ENCODE peak calls at places on chromosomes 3 and 15, in nine cellular contexts. One of them, this sample, is unnamed.

GRCh38 chr15:65249641-65250040 is 37.0 kb downstream of the PARP16 start:
- DNase-seq in skeletal muscle cell: no peak
- DNase-seq in fibroblast of lung: no peak
- DNase-seq in spleen: no peak
- DNase-seq in Panc1: no peak
- DNase-seq in colonic mucosa: no peak
- DNase-seq in BJ: no peak
- DNase-seq in pancreas: no peak
- DNase-seq in GM23338: no peak
- DNase-seq in this sample: no peak

GRCh38 chr3:23809294-23809693 is 3.5 kb downstream of the UBE2E1 start:
- DNase-seq in skeletal muscle cell: no peak
- DNase-seq in Panc1: no peak
- DNase-seq in colonic mucosa: no peak
- DNase-seq in pancreas: no peak
- DNase-seq in BJ: no peak
- DNase-seq in fibroblast of lung: no peak
- DNase-seq in GM23338: no peak
- DNase-seq in spleen: no peak
- DNase-seq in this sample: no peak

GRCh38 chr15:68817304-68818087 is 3.2 kb downstream of the ANP32A start:
- DNase-seq in colonic mucosa: peak; percentile 78
- DNase-seq in skeletal muscle cell: no peak
- DNase-seq in Panc1: no peak
- DNase-seq in GM23338: peak; percentile 66
- DNase-seq in pancreas: peak; percentile 70
- DNase-seq in spleen: peak; percentile 93
- DNase-seq in BJ: no peak
- DNase-seq in fibroblast of lung: peak; percentile 67
- DNase-seq in this sample: peak; percentile 88

GRCh38 chr15:51647128-51647562 is 24.6 kb upstream of the DMXL2 start:
- DNase-seq in skeletal muscle cell: peak; percentile 13
- DNase-seq in pancreas: peak; percentile 43
- DNase-seq in BJ: no peak
- DNase-seq in fibroblast of lung: peak; percentile 59
- DNase-seq in GM23338: no peak
- DNase-seq in colonic mucosa: peak; percentile 75
- DNase-seq in spleen: no peak
- DNase-seq in Panc1: no peak
- DNase-seq in this sample: no peak

GRCh38 chr3:58260261-58260731 is 22.7 kb downstream of the ABHD6 start:
- DNase-seq in BJ: peak; percentile 35
- DNase-seq in spleen: no peak
- DNase-seq in fibroblast of lung: peak; percentile 94
- DNase-seq in Panc1: peak; percentile 51
- DNase-seq in GM23338: no peak
- DNase-seq in skeletal muscle cell: no peak
- DNase-seq in pancreas: no peak
- DNase-seq in colonic mucosa: no peak
- DNase-seq in this sample: no peak

GRCh38 chr15:85580914-85581313 is 200.5 kb downstream of the AKAP13 start:
- DNase-seq in BJ: no peak
- DNase-seq in spleen: peak; percentile 88
- DNase-seq in colonic mucosa: peak; percentile 69
- DNase-seq in pancreas: peak; percentile 52
- DNase-seq in fibroblast of lung: no peak
- DNase-seq in Panc1: no peak
- DNase-seq in GM23338: no peak
- DNase-seq in skeletal muscle cell: no peak
- DNase-seq in this sample: no peak

GRCh38 chr3:49476563-49476962 is 6.5 kb downstream of the DAG1 start:
- DNase-seq in BJ: no peak
- DNase-seq in GM23338: no peak
- DNase-seq in fibroblast of lung: peak; percentile 28
- DNase-seq in colonic mucosa: no peak
- DNase-seq in spleen: no peak
- DNase-seq in Panc1: no peak
- DNase-seq in skeletal muscle cell: no peak
- DNase-seq in pancreas: no peak
- DNase-seq in this sample: no peak

GRCh38 chr3:144031938-144032337 is 60.3 kb downstream of the DIPK2A start:
- DNase-seq in pancreas: peak; percentile 44
- DNase-seq in colonic mucosa: no peak
- DNase-seq in skeletal muscle cell: no peak
- DNase-seq in fibroblast of lung: peak; percentile 28
- DNase-seq in GM23338: no peak
- DNase-seq in spleen: no peak
- DNase-seq in BJ: no peak
- DNase-seq in Panc1: no peak
- DNase-seq in this sample: peak; percentile 86

GRCh38 chr15:80861776-80862175 is 82.6 kb downstream of the CEMIP start:
- DNase-seq in skeletal muscle cell: no peak
- DNase-seq in Panc1: no peak
- DNase-seq in pancreas: no peak
- DNase-seq in fibroblast of lung: peak; percentile 34
- DNase-seq in colonic mucosa: no peak
- DNase-seq in GM23338: no peak
- DNase-seq in spleen: no peak
- DNase-seq in BJ: no peak
- DNase-seq in this sample: no peak

GRCh38 chr3:157201648-157202278 is 41.8 kb upstream of the CCNL1 start:
- DNase-seq in GM23338: peak; percentile 81
- DNase-seq in BJ: no peak
- DNase-seq in fibroblast of lung: peak; percentile 58
- DNase-seq in spleen: no peak
- DNase-seq in Panc1: peak; percentile 33
- DNase-seq in pancreas: no peak
- DNase-seq in colonic mucosa: no peak
- DNase-seq in skeletal muscle cell: no peak
- DNase-seq in this sample: no peak

GRCh38 chr3:23490459-23490858 is 287.3 kb downstream of the UBE2E2 start:
- DNase-seq in BJ: no peak
- DNase-seq in Panc1: no peak
- DNase-seq in GM23338: no peak
- DNase-seq in skeletal muscle cell: peak; percentile 38
- DNase-seq in pancreas: no peak
- DNase-seq in colonic mucosa: no peak
- DNase-seq in fibroblast of lung: peak; percentile 74
- DNase-seq in spleen: no peak
- DNase-seq in this sample: no peak

GRCh38 chr15:26838742-26839460 is 28.0 kb upstream of the GABRA5 start:
- DNase-seq in BJ: no peak
- DNase-seq in colonic mucosa: no peak
- DNase-seq in GM23338: peak; percentile 85
- DNase-seq in skeletal muscle cell: no peak
- DNase-seq in spleen: no peak
- DNase-seq in Panc1: no peak
- DNase-seq in pancreas: no peak
- DNase-seq in fibroblast of lung: no peak
- DNase-seq in this sample: no peak

GRCh38 chr3:39150803-39151631 is 2.4 kb downstream of the CSRNP1 start:
- DNase-seq in pancreas: peak; percentile 87
- DNase-seq in BJ: peak; percentile 82
- DNase-seq in spleen: no peak
- DNase-seq in skeletal muscle cell: peak; percentile 96
- DNase-seq in GM23338: peak; percentile 95
- DNase-seq in Panc1: no peak
- DNase-seq in fibroblast of lung: peak; percentile 98
- DNase-seq in colonic mucosa: peak; percentile 80
- DNase-seq in this sample: peak; percentile 98

DNA sequence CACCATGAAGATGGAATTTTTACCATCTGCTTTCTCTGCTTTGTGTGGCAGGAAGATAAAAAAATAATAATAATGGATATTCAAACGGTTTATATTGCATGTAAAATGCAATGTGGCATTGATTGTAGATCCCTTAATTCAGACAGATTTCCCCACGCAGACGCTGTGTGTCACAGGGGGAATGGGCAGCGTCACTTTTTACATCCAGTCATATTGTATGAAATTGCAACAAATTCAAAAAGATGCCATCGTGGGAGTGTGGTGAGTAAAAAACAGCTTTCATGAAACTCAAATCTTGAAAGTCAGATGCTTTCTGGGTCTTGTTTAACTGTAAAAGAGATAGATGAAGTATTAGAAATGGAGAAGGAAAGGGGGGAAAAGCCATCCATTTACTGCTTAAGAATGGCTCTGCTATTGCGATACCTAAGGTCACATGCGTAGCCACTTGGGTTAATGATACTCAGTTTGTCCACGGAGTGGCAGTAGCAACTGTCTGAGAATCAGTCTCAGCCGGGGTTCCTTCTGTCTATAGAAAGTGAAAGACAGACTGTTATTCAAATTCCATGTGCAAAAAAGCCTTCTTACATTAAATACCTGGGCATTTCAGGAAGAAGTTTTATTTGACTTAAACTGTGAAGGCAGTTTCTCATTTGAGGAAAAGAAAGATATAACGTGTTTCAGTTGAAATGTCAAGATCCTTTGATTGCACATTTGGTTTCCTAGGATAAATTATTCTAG is 28.5 kb downstream of the BTD start:
- DNase-seq in Panc1: peak; percentile 66
- DNase-seq in skeletal muscle cell: peak; percentile 59
- DNase-seq in GM23338: peak; percentile 92
- DNase-seq in pancreas: peak; percentile 67
- DNase-seq in spleen: no peak
- DNase-seq in fibroblast of lung: peak; percentile 77
- DNase-seq in BJ: no peak
- DNase-seq in colonic mucosa: peak; percentile 71
- DNase-seq in this sample: no peak
- H3K4me3 ChIP-seq in Panc1: no peak overlapping the region
- H3K4me3 ChIP-seq in skeletal muscle cell: peak overlapping the region; percentile 30
- H3K4me3 ChIP-seq in GM23338: no peak overlapping the region
- H3K4me3 ChIP-seq in pancreas: peak overlapping the region; percentile 9
- H3K4me3 ChIP-seq in spleen: peak overlapping the region; percentile 27
- H3K4me3 ChIP-seq in fibroblast of lung: peak overlapping the region; percentile 47
- H3K4me3 ChIP-seq in BJ: peak overlapping the region; percentile 8
- H3K4me3 ChIP-seq in colonic mucosa: peak overlapping the region; percentile 8
- H3K4me3 ChIP-seq in this sample: peak overlapping the region; percentile 59

DNA sequence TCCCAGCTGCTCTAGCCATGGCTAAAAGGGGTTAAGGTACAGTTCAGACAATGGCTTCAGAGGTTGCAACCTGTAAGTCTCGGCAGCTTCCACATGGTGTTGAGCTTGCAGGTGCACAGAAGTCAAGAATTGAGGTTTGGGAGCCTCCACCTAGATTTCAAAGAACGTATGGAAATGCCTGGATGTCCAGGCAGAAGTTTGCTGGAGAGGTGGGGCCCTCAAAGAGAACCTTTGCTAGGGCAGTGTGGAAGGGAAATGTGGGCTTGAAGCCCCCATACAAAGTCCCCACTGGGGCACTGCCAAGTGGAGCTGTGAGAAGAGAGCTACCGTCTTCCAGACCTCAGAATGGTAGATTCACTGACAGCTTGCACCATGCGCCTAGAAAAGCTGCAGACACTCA is 73.7 kb downstream of the STT3B start:
- DNase-seq in Panc1: no peak
- DNase-seq in spleen: no peak
- DNase-seq in BJ: no peak
- DNase-seq in colonic mucosa: no peak
- DNase-seq in skeletal muscle cell: no peak
- DNase-seq in pancreas: no peak
- DNase-seq in fibroblast of lung: no peak
- DNase-seq in GM23338: peak; percentile 13
- DNase-seq in this sample: no peak
- H3K4me3 ChIP-seq in Panc1: no peak overlapping the region
- H3K4me3 ChIP-seq in spleen: no peak overlapping the region
- H3K4me3 ChIP-seq in BJ: no peak overlapping the region
- H3K4me3 ChIP-seq in colonic mucosa: no peak overlapping the region
- H3K4me3 ChIP-seq in skeletal muscle cell: no peak overlapping the region
- H3K4me3 ChIP-seq in pancreas: no peak overlapping the region
- H3K4me3 ChIP-seq in fibroblast of lung: no peak overlapping the region
- H3K4me3 ChIP-seq in GM23338: no peak overlapping the region
- H3K4me3 ChIP-seq in this sample: no peak overlapping the region

GRCh38 chr15:29101491-29101890 is 168.1 kb downstream of the NSMCE3 start:
- DNase-seq in GM23338: no peak
- DNase-seq in skeletal muscle cell: no peak
- DNase-seq in spleen: peak; percentile 56
- DNase-seq in pancreas: no peak
- DNase-seq in BJ: no peak
- DNase-seq in Panc1: no peak
- DNase-seq in colonic mucosa: no peak
- DNase-seq in fibroblast of lung: no peak
- DNase-seq in this sample: no peak

GRCh38 chr15:29104566-29104880 is 165.1 kb downstream of the NSMCE3 start:
- DNase-seq in pancreas: no peak
- DNase-seq in BJ: no peak
- DNase-seq in spleen: peak; percentile 35
- DNase-seq in colonic mucosa: no peak
- DNase-seq in fibroblast of lung: no peak
- DNase-seq in GM23338: no peak
- DNase-seq in skeletal muscle cell: no peak
- DNase-seq in Panc1: no peak
- DNase-seq in this sample: no peak

GRCh38 chr15:29105151-29105785 is 164.4 kb downstream of the NSMCE3 start:
- DNase-seq in spleen: peak; percentile 68
- DNase-seq in colonic mucosa: no peak
- DNase-seq in pancreas: no peak
- DNase-seq in fibroblast of lung: no peak
- DNase-seq in BJ: no peak
- DNase-seq in GM23338: no peak
- DNase-seq in Panc1: no peak
- DNase-seq in skeletal muscle cell: no peak
- DNase-seq in this sample: no peak

GRCh38 chr15:29103825-29104565 is 165.6 kb downstream of the NSMCE3 start:
- DNase-seq in skeletal muscle cell: peak; percentile 57
- DNase-seq in GM23338: peak; percentile 93
- DNase-seq in Panc1: no peak
- DNase-seq in colonic mucosa: peak; percentile 58
- DNase-seq in spleen: peak; percentile 89
- DNase-seq in fibroblast of lung: peak; percentile 78
- DNase-seq in BJ: peak; percentile 13
- DNase-seq in pancreas: no peak
- DNase-seq in this sample: no peak

GRCh38 chr15:29102911-29103824 is 166.5 kb downstream of the NSMCE3 start:
- DNase-seq in BJ: no peak
- DNase-seq in GM23338: peak; percentile 78
- DNase-seq in skeletal muscle cell: no peak
- DNase-seq in spleen: peak; percentile 76
- DNase-seq in colonic mucosa: no peak
- DNase-seq in fibroblast of lung: no peak
- DNase-seq in Panc1: no peak
- DNase-seq in pancreas: no peak
- DNase-seq in this sample: no peak
- H3K4me3 ChIP-seq in BJ: peak overlapping the region; percentile 42
- H3K4me3 ChIP-seq in GM23338: peak overlapping the region; percentile 60
- H3K4me3 ChIP-seq in skeletal muscle cell: peak overlapping the region; percentile 39
- H3K4me3 ChIP-seq in spleen: peak overlapping the region; percentile 3
- H3K4me3 ChIP-seq in colonic mucosa: no peak overlapping the region
- H3K4me3 ChIP-seq in fibroblast of lung: no peak overlapping the region
- H3K4me3 ChIP-seq in Panc1: peak overlapping the region; percentile 14
- H3K4me3 ChIP-seq in pancreas: peak overlapping the region; percentile 8
- H3K4me3 ChIP-seq in this sample: peak overlapping the region; percentile 68

DNA sequence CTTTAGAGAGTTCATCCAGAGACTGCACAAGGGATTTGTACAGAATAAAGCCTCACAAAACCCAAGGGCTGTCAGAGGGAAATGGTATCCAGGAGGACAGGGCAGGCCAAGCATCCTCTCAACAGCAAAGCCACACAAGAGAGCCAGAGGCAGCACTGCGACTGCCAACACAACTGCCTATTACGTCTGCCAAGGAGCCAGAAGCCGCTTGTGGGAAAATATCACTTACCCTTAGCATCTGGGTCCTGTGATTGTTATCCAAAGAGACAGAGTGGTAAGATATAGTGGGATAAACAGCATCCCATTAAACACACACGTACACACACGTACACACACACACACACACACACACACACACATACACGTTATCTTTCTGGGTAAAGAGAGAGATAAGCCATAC is 618.3 kb upstream of the AGTR1 start:
- DNase-seq in skeletal muscle cell: no peak
- DNase-seq in spleen: no peak
- DNase-seq in BJ: no peak
- DNase-seq in colonic mucosa: no peak
- DNase-seq in fibroblast of lung: peak; percentile 9
- DNase-seq in Panc1: no peak
- DNase-seq in pancreas: no peak
- DNase-seq in GM23338: peak; percentile 28
- DNase-seq in this sample: no peak
- H3K4me3 ChIP-seq in skeletal muscle cell: no peak overlapping the region
- H3K4me3 ChIP-seq in spleen: no peak overlapping the region
- H3K4me3 ChIP-seq in BJ: no peak overlapping the region
- H3K4me3 ChIP-seq in colonic mucosa: no peak overlapping the region
- H3K4me3 ChIP-seq in fibroblast of lung: no peak overlapping the region
- H3K4me3 ChIP-seq in Panc1: no peak overlapping the region
- H3K4me3 ChIP-seq in pancreas: no peak overlapping the region
- H3K4me3 ChIP-seq in GM23338: no peak overlapping the region
- H3K4me3 ChIP-seq in this sample: no peak overlapping the region

This sample was measured in coronary artery.